ENCODE peak calls at places on chromosomes 6 and 20, in ten cellular contexts. W, Y, U, J, I, D, N, E, L and V are unnamed samples.

GRCh38 chr6:151119823-151120524 is 119.8 kb upstream of the AKAP12 start:
- DNase-seq in W (no peak), Y (no peak), U (no peak), J (no peak), I (peak; percentile 43), D (no peak), N (no peak), E (no peak), L (no peak), V (no peak)

GRCh38 chr6:35972471-35972985 is 51.6 kb upstream of the SRPK1 start:
- DNase-seq in W (no peak), Y (no peak), U (no peak), J (no peak), I (no peak), D (no peak), N (no peak), E (no peak), L (no peak), V (no peak)

GRCh38 chr20:47238780-47239769 is 117.4 kb downstream of the ZMYND8 start:
- DNase-seq in W (no peak), Y (no peak), U (no peak), J (no peak), I (no peak), D (no peak), N (no peak), E (no peak), L (no peak), V (no peak)

GRCh38 chr6:166611631-166612030 is 15.4 kb downstream of the RPS6KA2 start:
- DNase-seq in W (no peak), Y (no peak), U (no peak), J (no peak), I (no peak), D (no peak), N (no peak), E (no peak), L (no peak), V (no peak)

GRCh38 chr6:26216886-26217713 is 129.9 kb downstream of the HFE start:
- DNase-seq in W (peak; percentile 72), Y (peak; percentile 99), U (peak; percentile 82), J (peak; percentile 84), I (no peak), D (peak; percentile 95), N (peak; percentile 85), E (peak; percentile 90), L (peak; percentile 97), V (peak; percentile 87)

GRCh38 chr6:149457316-149457884 is 27.4 kb downstream of the ZC3H12D start:
- DNase-seq in W (no peak), Y (no peak), U (no peak), J (no peak), I (no peak), D (no peak), N (no peak), E (peak; percentile 59), L (peak; percentile 37), V (no peak)

GRCh38 chr20:12177657-12178293 is 260.1 kb downstream of the BTBD3 start:
- DNase-seq in W (no peak), Y (no peak), U (no peak), J (no peak), I (no peak), D (no peak), N (peak; percentile 56), E (no peak), L (no peak), V (peak; percentile 80)

GRCh38 chr6:26280409-26280808 is 84.6 kb upstream of the BTN3A2 start:
- DNase-seq in W (no peak), Y (no peak), U (no peak), J (no peak), I (no peak), D (no peak), N (no peak), E (no peak), L (no peak), V (no peak)

GRCh38 chr6:5373430-5373829 is 112.1 kb downstream of the FARS2 start:
- DNase-seq in W (no peak), Y (no peak), U (no peak), J (no peak), I (no peak), D (no peak), N (no peak), E (no peak), L (peak; percentile 49), V (no peak)

GRCh38 chr20:32709528-32710121 is 33.6 kb downstream of the COMMD7 start:
- DNase-seq in W (no peak), Y (peak; percentile 23), U (no peak), J (no peak), I (no peak), D (no peak), N (no peak), E (peak; percentile 17), L (no peak), V (no peak)

GRCh38 chr6:44655368-44656342 is 268.1 kb downstream of the CDC5L start:
- DNase-seq in W (peak; percentile 62), Y (peak; percentile 78), U (peak; percentile 55), J (peak; percentile 64), I (peak; percentile 23), D (peak; percentile 48), N (peak; percentile 70), E (peak; percentile 28), L (peak; percentile 42), V (peak; percentile 79)

GRCh38 chr6:170037541-170038250 is 253.2 kb downstream of the DLL1 start:
- DNase-seq in W (no peak), Y (no peak), U (no peak), J (peak; percentile 31), I (no peak), D (no peak), N (no peak), E (peak; percentile 1), L (no peak), V (no peak)

GRCh38 chr20:3753098-3753497 is 14.5 kb downstream of the ADISSP start:
- DNase-seq in W (peak; percentile 44), Y (peak; percentile 32), U (peak; percentile 51), J (peak; percentile 70), I (peak; percentile 38), D (peak; percentile 22), N (peak; percentile 23), E (peak; percentile 73), L (peak; percentile 41), V (no peak)

GRCh38 chr6:130717657-130718056 is 109.5 kb upstream of the SMLR1 start:
- DNase-seq in W (no peak), Y (no peak), U (no peak), J (no peak), I (no peak), D (no peak), N (no peak), E (no peak), L (no peak), V (no peak)

GRCh38 chr6:49980898-49981297 is 11.5 kb upstream of the DEFB113 start:
- DNase-seq in W (no peak), Y (no peak), U (no peak), J (no peak), I (no peak), D (no peak), N (no peak), E (peak; percentile 0), L (no peak), V (no peak)

GRCh38 chr6:34493344-34493743 is 27.5 kb downstream of the PACSIN1 start:
- DNase-seq in W (no peak), Y (no peak), U (no peak), J (no peak), I (no peak), D (no peak), N (no peak), E (no peak), L (no peak), V (no peak)

GRCh38 chr6:48067148-48067709 is 43.8 kb downstream of the PTCHD4 start:
- DNase-seq in W (no peak), Y (no peak), U (no peak), J (no peak), I (no peak), D (no peak), N (no peak), E (no peak), L (no peak), V (no peak)

GRCh38 chr6:81204741-81205140 is 547.7 kb downstream of the TENT5A start:
- DNase-seq in W (no peak), Y (no peak), U (no peak), J (no peak), I (peak; percentile 27), D (no peak), N (no peak), E (no peak), L (no peak), V (no peak)

GRCh38 chr6:128482642-128483041 is 37.8 kb downstream of the PTPRK start:
- DNase-seq in W (no peak), Y (no peak), U (no peak), J (no peak), I (no peak), D (no peak), N (no peak), E (no peak), L (peak; percentile 40), V (no peak)

GRCh38 chr6:45965007-45965406 is 50.7 kb downstream of the CLIC5 start:
- DNase-seq in W (no peak), Y (peak; percentile 64), U (no peak), J (no peak), I (no peak), D (no peak), N (no peak), E (no peak), L (no peak), V (no peak)

GRCh38 chr6:158506577-158506976 is 53.3 kb upstream of the TMEM181 start:
- DNase-seq in W (no peak), Y (no peak), U (no peak), J (no peak), I (no peak), D (peak; percentile 19), N (no peak), E (peak; percentile 7), L (no peak), V (no peak)